ENCODE peak calls at places on chromosomes 3 and 15, in five cellular contexts. C is Peyer's patch, O is hepatocyte, Z is HL-60, R is psoas muscle. D is an unnamed sample.

GRCh38 chr3:156478931-156479330 is 76.0 kb downstream of the SSR3 start:
- DNase-seq in C (no peak), Z (no peak), R (no peak), O (no peak), D (no peak)

GRCh38 chr3:146746190-146746589 is 141.0 kb upstream of the PLSCR5 start:
- DNase-seq in C (no peak), Z (no peak), O (no peak), R (no peak), D (no peak)

GRCh38 chr3:143427626-143428025 is 308.1 kb downstream of the CHST2 start:
- DNase-seq in C (no peak), Z (no peak), R (no peak), O (no peak), D (no peak)

GRCh38 chr3:173513123-173513522 is 115.6 kb downstream of the NLGN1 start:
- DNase-seq in R (no peak), O (no peak), Z (no peak), C (no peak), D (no peak)

GRCh38 chr15:38705421-38706219 is 141.0 kb upstream of the RASGRP1 start:
- DNase-seq in Z (no peak), O (no peak), C (no peak), R (no peak), D (no peak)

GRCh38 chr3:82628385-82629014 is 867.1 kb upstream of the GBE1 start:
- DNase-seq in Z (no peak), C (no peak), R (no peak), O (no peak), D (no peak)

GRCh38 chr3:37559461-37559860 is 302.2 kb upstream of the CTDSPL start:
- DNase-seq in R (no peak), C (no peak), Z (no peak), O (no peak), D (no peak)

GRCh38 chr3:195896361-195897080 is 11.8 kb downstream of the TNK2 start:
- DNase-seq in C (no peak), R (peak; percentile 51), O (peak; percentile 74), Z (no peak), D (no peak)

GRCh38 chr3:73508330-73508954 is 116.3 kb downstream of the PDZRN3 start:
- DNase-seq in R (no peak), Z (peak; percentile 10), O (peak; percentile 89), C (no peak), D (no peak)

GRCh38 chr3:114499986-114500385 is 206.2 kb downstream of the TIGIT start:
- DNase-seq in C (no peak), R (no peak), Z (no peak), O (no peak), D (no peak)

GRCh38 chr3:126021224-126021623 is 52.2 kb downstream of the ROPN1B start:
- DNase-seq in R (no peak), Z (no peak), C (no peak), O (no peak), D (no peak)

GRCh38 chr3:50299929-50300680 is 900 bp upstream of the HYAL3 start:
- DNase-seq in R (peak; percentile 71), O (no peak), Z (peak; percentile 74), C (no peak), D (no peak)

GRCh38 chr15:62079594-62079993 is 12.8 kb downstream of the C2CD4A start:
- DNase-seq in C (no peak), R (no peak), O (no peak), Z (no peak), D (no peak)

GRCh38 chr3:193816656-193817311 is 223.8 kb downstream of the OPA1 start:
- DNase-seq in C (peak; percentile 85), R (peak; percentile 90), Z (no peak), O (peak; percentile 85), D (no peak)

GRCh38 chr15:97114900-97115763 is 784.6 kb downstream of the NR2F2 start:
- DNase-seq in C (no peak), R (no peak), Z (no peak), O (peak; percentile 10), D (no peak)

GRCh38 chr3:71129611-71130515 is 453.7 kb downstream of the FOXP1 start:
- DNase-seq in R (no peak), Z (no peak), C (no peak), O (no peak), D (no peak)

GRCh38 chr15:79990280-79990996 is 19.4 kb upstream of the BCL2A1 start:
- DNase-seq in Z (no peak), C (no peak), O (no peak), R (no peak), D (no peak)

GRCh38 chr15:57549935-57550334 is 41.8 kb upstream of the MYZAP start:
- DNase-seq in O (no peak), C (no peak), Z (no peak), R (no peak), D (no peak)

GRCh38 chr3:71432044-71432970 is 151.2 kb downstream of the FOXP1 start:
- DNase-seq in R (no peak), O (no peak), C (no peak), Z (no peak), D (no peak)

GRCh38 chr3:48553886-48554845 is 2.4 kb downstream of the PFKFB4 start:
- DNase-seq in Z (no peak), R (no peak), C (no peak), O (no peak), D (no peak)

GRCh38 chr3:165641569-165642310 is 195.5 kb downstream of the BCHE start:
- DNase-seq in Z (no peak), O (no peak), C (no peak), R (no peak), D (no peak)

GRCh38 chr3:3800685-3801509 is 1.7 kb downstream of the LRRN1 start:
- DNase-seq in Z (no peak), O (peak; percentile 45), R (peak; percentile 77), C (peak; percentile 62), D (no peak)

GRCh38 chr15:25684521-25685215 is 178.5 kb downstream of the ATP10A start:
- DNase-seq in O (peak; percentile 70), R (peak; percentile 73), Z (no peak), C (no peak), D (no peak)

GRCh38 chr15:79315623-79316328 is 4.9 kb downstream of the TMED3 start:
- DNase-seq in C (no peak), Z (no peak), O (no peak), R (no peak), D (no peak)

GRCh38 chr3:157533298-157533870 is 30.2 kb upstream of the VEPH1 start:
- DNase-seq in C (no peak), O (no peak), Z (no peak), R (no peak), D (no peak)

GRCh38 chr15:65175511-65175910 is 9.6 kb downstream of the CLPX start:
- DNase-seq in R (no peak), O (no peak), C (no peak), Z (no peak), D (no peak)

GRCh38 chr3:162338514-162338913 is 841.9 kb downstream of the OTOL1 start:
- DNase-seq in R (no peak), C (no peak), O (no peak), Z (no peak), D (no peak)

GRCh38 chr3:126343675-126344074 is 13.5 kb downstream of the KLF15 start:
- DNase-seq in O (no peak), C (peak; percentile 28), Z (no peak), R (peak; percentile 40), D (no peak)

GRCh38 chr3:1798711-1799410 is 299.8 kb upstream of the CNTN4 start:
- DNase-seq in R (no peak), C (no peak), O (no peak), Z (no peak), D (no peak)

GRCh38 chr15:85563328-85563727 is 182.9 kb downstream of the AKAP13 start:
- DNase-seq in Z (no peak), O (peak; percentile 55), C (no peak), R (no peak), D (no peak)

GRCh38 chr15:22888120-22888859 is 49.8 kb downstream of the NIPA2 start:
- DNase-seq in C (no peak), Z (no peak), R (no peak), O (peak; percentile 78), D (no peak)

GRCh38 chr3:124315215-124316033 is 323.5 kb upstream of the ROPN1 start:
- DNase-seq in C (no peak), R (no peak), Z (no peak), O (peak; percentile 15), D (no peak)

GRCh38 chr3:134327594-134327975 is 46.7 kb downstream of the AMOTL2 start:
- DNase-seq in C (no peak), O (no peak), Z (no peak), R (peak; percentile 67), D (no peak)

GRCh38 chr3:120177907-120178306 is 83.7 kb upstream of the GSK3B start:
- DNase-seq in Z (peak; percentile 40), O (no peak), C (no peak), R (no peak), D (no peak)

GRCh38 chr3:54822206-54822605 is 105.7 kb downstream of the LRTM1 start:
- DNase-seq in R (no peak), Z (no peak), O (peak; percentile 35), C (no peak), D (no peak)

GRCh38 chr15:75237316-75237982 is 20.7 kb upstream of the GOLGA6C start:
- DNase-seq in Z (no peak), C (no peak), O (no peak), R (peak; percentile 46), D (no peak)

GRCh38 chr15:85412956-85413854 is 32.8 kb downstream of the AKAP13 start:
- DNase-seq in O (peak; percentile 68), R (peak; percentile 65), C (no peak), Z (peak; percentile 26), D (peak; percentile 45)

DNA sequence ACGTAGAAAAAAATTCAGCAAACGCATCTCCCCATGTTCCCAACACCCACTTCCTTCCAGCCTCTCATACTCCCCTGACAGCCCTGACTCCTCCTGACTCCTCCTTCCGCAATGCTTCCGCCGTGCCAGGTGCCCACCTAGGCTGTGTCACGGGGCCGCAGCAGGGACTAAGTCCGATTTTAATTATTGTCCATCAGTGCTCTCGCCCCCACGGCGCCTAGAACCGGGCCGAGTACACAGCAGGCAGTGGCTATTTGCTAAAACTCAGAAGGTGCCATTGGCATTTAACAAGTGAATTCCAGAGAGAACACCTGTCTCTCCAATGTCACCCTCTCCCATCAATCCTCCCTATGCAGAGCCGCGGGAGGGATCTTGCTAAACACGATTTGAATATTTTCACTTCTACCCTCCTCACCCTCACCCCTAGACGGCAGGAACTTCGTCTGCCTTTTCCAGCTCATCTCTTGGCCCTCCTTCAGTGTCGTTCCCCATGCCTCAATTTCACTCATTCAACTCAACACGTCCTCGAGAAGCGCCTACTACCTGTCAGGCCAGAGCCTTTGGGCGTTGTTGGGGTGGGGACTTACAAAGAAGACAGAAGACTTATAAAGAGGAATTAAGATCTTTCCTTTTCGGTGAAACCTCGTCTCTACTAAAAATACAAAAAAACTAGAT is 11.5 kb upstream of the SHF start:
- DNase-seq in Z (no peak), O (no peak), C (peak; percentile 65), R (no peak), D (no peak)
- TF ChIP-seq CTCF in Z (no peak), O (no peak), C (no peak), R (no peak), D (no peak)

GRCh38 chr15:40906101-40906946 is 12.1 kb downstream of the VPS18 start:
- DNase-seq in Z (peak; percentile 63), O (peak; percentile 94), R (peak; percentile 94), C (peak; percentile 97), D (peak; percentile 71)
- H3K4me3 ChIP-seq in Z (no peak overlapping the region), O (no peak overlapping the region), R (peak overlapping the region; percentile 69), C (peak overlapping the region; percentile 49), D (peak overlapping the region; percentile 43)

GRCh38 chr3:152938974-152939636 is 104.2 kb downstream of the P2RY1 start:
- DNase-seq in O (no peak), C (no peak), R (no peak), Z (no peak), D (no peak)
- TF ChIP-seq CTCF in O (no peak), C (no peak), R (no peak), Z (no peak), D (no peak)

GRCh38 chr15:41494922-41495735 is 1.5 kb downstream of the ITPKA start:
- DNase-seq in R (no peak), C (no peak), Z (no peak), O (peak; percentile 60), D (no peak)
- H3K4me3 ChIP-seq in R (peak overlapping the region; percentile 67), C (peak overlapping the region; percentile 82), Z (no peak overlapping the region), O (peak overlapping the region; percentile 22), D (no peak overlapping the region)

D was measured in LNCaP clone FGC.